ENCODE peak calls at places on chromosomes 2 and 18, in nine cellular contexts. F is breast epithelium, Y is brain microvascular endothelial cell, M is heart right ventricle, J is body of pancreas, T is upper lobe of right lung, Q is mesendoderm, S is K562, P is left ventricle myocardium inferior. C is an unnamed sample.

GRCh38 chr18:67410671-67411070 is 105.8 kb downstream of the DSEL start:
- DNase-seq in T (no peak), F (no peak), Y (peak), M (no peak), P (no peak), S (no peak), J (no peak), Q (no peak), C (no peak)

GRCh38 chr18:22847392-22847791 is 85.7 kb upstream of the RBBP8 start:
- DNase-seq in S (no peak), T (no peak), Q (no peak), F (no peak), J (no peak), Y (no peak), P (no peak), M (no peak), C (no peak)

GRCh38 chr2:236656721-236657120 is 87.1 kb downstream of the ACKR3 start:
- DNase-seq in M (no peak), P (no peak), Q (no peak), S (no peak), Y (no peak), F (no peak), T (no peak), J (no peak), C (no peak)

GRCh38 chr2:34979148-34979547 is 1376.4 kb upstream of the CRIM1 start:
- DNase-seq in T (no peak), P (no peak), M (no peak), S (no peak), Q (no peak), Y (no peak), J (no peak), F (no peak), C (no peak)

GRCh38 chr2:157805519-157805918 is 70.6 kb downstream of the ACVR1 start:
- DNase-seq in T (no peak), J (no peak), M (no peak), Y (no peak), P (no peak), Q (no peak), S (no peak), F (no peak), C (no peak)

GRCh38 chr2:228699400-228699799 is 517.9 kb upstream of the SPHKAP start:
- DNase-seq in Q (no peak), S (no peak), F (no peak), Y (peak), J (no peak), M (no peak), P (no peak), T (no peak), C (no peak)

GRCh38 chr2:86050301-86050700 is 55.4 kb downstream of the POLR1A start:
- DNase-seq in P (no peak), M (no peak), Q (no peak), J (no peak), T (no peak), S (no peak), F (peak), Y (no peak), C (no peak)

GRCh38 chr2:172311921-172312345 is 115.5 kb upstream of the ITGA6 start:
- DNase-seq in F (peak), M (peak), T (no peak), Y (no peak), S (no peak), Q (no peak), P (peak), J (peak), C (no peak)

GRCh38 chr2:237432484-237433092 is 18.6 kb upstream of the COL6A3 start:
- DNase-seq in Y (peak), S (no peak), F (no peak), T (no peak), P (no peak), J (no peak), M (no peak), Q (peak), C (no peak)

GRCh38 chr2:46873632-46874068 is 42.0 kb downstream of the MCFD2 start:
- DNase-seq in P (peak), F (peak), Q (peak), S (peak), J (no peak), M (no peak), Y (peak), T (peak), C (peak)

GRCh38 chr2:192215096-192215877 is 20.6 kb upstream of the TMEFF2 start:
- DNase-seq in Q (no peak), M (no peak), Y (no peak), S (no peak), P (no peak), F (no peak), J (no peak), T (no peak), C (no peak)

GRCh38 chr2:106144621-106145331 is 49.3 kb downstream of the UXS1 start:
- DNase-seq in M (no peak), T (no peak), Y (no peak), S (no peak), F (no peak), Q (no peak), P (no peak), J (no peak), C (no peak)

GRCh38 chr2:106140913-106141312 is 53.2 kb downstream of the UXS1 start:
- DNase-seq in F (no peak), Q (no peak), J (no peak), T (no peak), Y (no peak), P (no peak), S (no peak), M (no peak), C (no peak)

GRCh38 chr2:106147159-106147558 is 46.9 kb downstream of the UXS1 start:
- DNase-seq in T (no peak), P (no peak), J (no peak), Q (peak), S (no peak), F (no peak), Y (no peak), M (no peak), C (no peak)

GRCh38 chr2:106142683-106143082 is 51.4 kb downstream of the UXS1 start:
- DNase-seq in Y (no peak), J (no peak), T (no peak), S (no peak), M (no peak), P (no peak), F (no peak), Q (no peak), C (no peak)

DNA sequence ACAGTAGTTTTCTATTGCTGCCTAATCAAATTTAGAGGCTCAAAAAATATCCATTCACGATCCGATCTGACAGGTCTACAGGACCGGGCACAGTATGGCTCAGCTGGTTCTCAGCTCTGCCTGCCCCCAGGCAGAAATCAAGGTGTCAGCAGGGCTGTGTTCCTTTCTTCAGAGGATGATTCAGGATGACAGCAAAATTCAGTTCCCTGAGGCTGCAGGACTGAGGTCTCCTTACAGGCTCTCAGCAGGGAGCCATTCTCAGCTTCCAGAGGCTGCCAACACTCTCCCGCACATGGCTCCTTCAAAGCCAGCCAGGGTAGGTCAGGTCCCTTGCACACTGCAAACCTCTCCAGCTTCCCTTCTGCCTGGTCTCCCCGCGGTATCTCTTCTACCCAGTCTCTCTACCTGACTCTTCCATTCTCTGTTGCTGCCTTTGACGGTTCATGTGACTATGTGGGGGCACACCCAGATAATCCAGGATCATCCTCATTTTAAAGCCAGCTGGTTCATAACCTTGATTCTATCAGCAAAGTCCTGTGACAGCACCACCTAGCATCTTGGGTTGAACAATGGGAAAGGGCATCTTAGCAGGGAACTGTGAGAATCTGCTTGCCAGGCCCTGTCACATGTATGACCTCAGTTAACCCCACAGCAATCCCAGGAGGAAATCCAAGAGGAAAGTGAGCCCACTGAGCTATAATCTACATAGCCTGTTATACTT is 50.4 kb downstream of the UXS1 start:
- DNase-seq in T (no peak), M (no peak), J (no peak), Y (no peak), S (no peak), F (no peak), Q (peak), P (no peak), C (no peak)
- H3K27ac ChIP-seq in T (no peak), M (no peak), J (no peak), Y (no peak), S (no peak), F (no peak), Q (no peak), P (no peak), C (no peak)

GRCh38 chr2:152555048-152555447 is 162.2 kb downstream of the PRPF40A start:
- DNase-seq in T (no peak), P (no peak), S (no peak), Q (peak), J (no peak), Y (no peak), M (no peak), F (no peak), C (no peak)
- H3K27ac ChIP-seq in T (no peak), P (no peak), S (no peak), Q (no peak), J (no peak), Y (no peak), M (no peak), F (no peak), C (peak)

GRCh38 chr2:67917332-67918054 is 145.3 kb downstream of the C1D start:
- DNase-seq in P (no peak), J (no peak), Q (peak), F (no peak), M (no peak), T (no peak), Y (peak), S (no peak), C (no peak)
- H3K27ac ChIP-seq in P (no peak), J (no peak), Q (no peak), F (peak), M (no peak), T (no peak), Y (peak), S (no peak), C (no peak)

DNA sequence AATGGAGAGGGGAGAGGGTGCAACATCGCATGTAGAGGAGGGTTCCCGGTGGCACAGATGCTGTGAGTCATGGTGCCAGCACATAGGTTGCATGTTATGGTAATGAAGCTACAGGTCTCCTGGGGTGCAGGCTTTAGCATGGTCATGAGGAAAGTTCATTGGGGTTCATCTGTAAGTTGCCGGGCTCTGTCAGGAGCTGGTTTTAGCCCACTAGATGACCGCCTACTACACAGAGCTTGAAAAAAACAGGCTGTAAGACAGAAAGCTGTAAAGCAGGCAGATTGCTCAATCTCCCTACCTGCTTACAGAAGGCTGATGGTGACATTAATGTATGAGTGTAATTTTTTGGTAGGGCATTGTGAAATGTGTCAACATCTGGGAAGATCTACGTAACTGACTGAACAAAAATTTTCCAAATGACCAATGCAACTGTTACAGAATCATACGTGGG is 23.9 kb downstream of the DYSF start:
- DNase-seq in F (no peak), S (no peak), Y (no peak), J (no peak), Q (no peak), M (no peak), T (no peak), P (no peak), C (no peak)
- H3K27ac ChIP-seq in F (no peak), S (no peak), Y (no peak), J (no peak), Q (no peak), M (no peak), T (no peak), P (peak), C (no peak)

GRCh38 chr2:206045251-206045650 is 40.7 kb downstream of the INO80D start:
- DNase-seq in F (no peak), Y (no peak), M (no peak), J (no peak), P (no peak), T (no peak), S (no peak), Q (no peak), C (no peak)

DNA sequence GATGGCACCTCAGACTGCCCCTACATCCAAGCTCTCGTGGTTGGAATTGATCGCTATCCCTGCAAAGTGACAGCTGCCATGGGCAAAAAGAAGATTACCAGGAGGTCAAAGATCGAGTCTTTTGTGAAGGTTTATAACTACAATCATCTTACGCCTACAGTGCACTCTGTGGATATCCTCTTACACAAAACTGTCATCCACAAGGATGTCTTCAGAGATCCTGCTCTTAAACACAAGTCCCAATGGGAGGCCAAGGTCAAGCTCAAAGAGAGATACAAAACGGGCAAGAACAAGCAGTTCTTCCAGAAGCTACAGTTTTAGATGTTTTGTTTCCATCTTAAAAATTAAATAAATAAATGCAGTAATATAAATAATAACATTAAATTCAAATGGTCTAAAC is 45.4 kb downstream of the INO80D start:
- DNase-seq in M (no peak), J (no peak), P (no peak), T (no peak), F (no peak), Q (no peak), S (no peak), Y (no peak), C (no peak)
- H3K27ac ChIP-seq in M (no peak), J (no peak), P (peak), T (no peak), F (no peak), Q (no peak), S (no peak), Y (no peak), C (no peak)

GRCh38 chr18:9708882-9709877 is 1.1 kb downstream of the RAB31 start:
- DNase-seq in M (peak), F (no peak), P (peak), Y (no peak), S (peak), T (peak), J (no peak), Q (peak), C (no peak)
- H3K27ac ChIP-seq in M (peak), F (peak), P (peak), Y (peak), S (peak), T (peak), J (peak), Q (peak), C (peak)

DNA sequence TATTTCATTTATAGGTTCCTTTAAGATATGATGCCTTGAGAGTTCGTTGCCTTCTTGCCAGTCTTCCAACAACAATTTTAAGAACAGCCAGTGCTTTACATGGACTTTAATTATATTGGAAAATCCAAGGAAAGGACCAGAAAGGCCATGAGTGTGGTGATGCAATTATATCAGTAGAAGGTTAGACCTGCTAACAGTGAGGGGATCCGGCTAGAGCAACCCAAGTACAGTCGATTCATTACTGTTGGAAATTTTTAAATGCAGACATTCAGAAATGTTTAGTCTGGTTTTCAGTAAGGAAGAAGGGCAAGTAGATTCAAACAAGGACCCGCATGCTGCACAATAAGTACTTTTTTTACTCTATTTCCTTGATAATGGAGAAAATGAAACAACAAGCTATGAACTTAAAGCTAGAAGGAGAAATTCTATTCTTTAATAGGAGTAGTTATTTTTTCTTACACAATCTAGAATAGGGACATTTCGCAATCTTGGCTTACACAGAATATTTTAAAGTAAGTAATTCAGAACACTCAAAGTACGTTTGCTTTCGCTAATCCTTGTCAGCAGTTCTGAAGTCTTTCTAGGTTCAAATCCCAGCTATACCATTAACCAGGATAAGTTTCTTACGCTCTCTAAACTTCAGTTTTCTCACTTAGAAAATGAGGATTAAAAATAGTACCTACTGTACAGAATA is 405.5 kb downstream of the MEIS1 start:
- DNase-seq in S (no peak), J (no peak), Q (no peak), T (no peak), Y (no peak), M (no peak), F (no peak), P (no peak), C (no peak)
- H3K27ac ChIP-seq in S (no peak), J (peak), Q (no peak), T (peak), Y (peak), M (no peak), F (no peak), P (no peak), C (no peak)

GRCh38 chr2:113965644-113966043 is 75.8 kb downstream of the ACTR3 start:
- DNase-seq in M (no peak), Q (peak), F (no peak), S (peak), Y (peak), T (no peak), J (no peak), P (no peak), C (no peak)

GRCh38 chr2:113963965-113964364 is 74.1 kb downstream of the ACTR3 start:
- DNase-seq in F (no peak), P (no peak), S (no peak), T (no peak), Q (no peak), M (no peak), J (no peak), Y (no peak), C (no peak)

GRCh38 chr2:113962692-113963480 is 73.0 kb downstream of the ACTR3 start:
- DNase-seq in P (no peak), T (no peak), Y (peak), F (no peak), Q (peak), S (no peak), J (no peak), M (no peak), C (no peak)

GRCh38 chr2:113965228-113965627 is 75.3 kb downstream of the ACTR3 start:
- DNase-seq in F (no peak), M (no peak), Q (no peak), S (no peak), T (no peak), P (no peak), Y (no peak), J (no peak), C (no peak)

DNA sequence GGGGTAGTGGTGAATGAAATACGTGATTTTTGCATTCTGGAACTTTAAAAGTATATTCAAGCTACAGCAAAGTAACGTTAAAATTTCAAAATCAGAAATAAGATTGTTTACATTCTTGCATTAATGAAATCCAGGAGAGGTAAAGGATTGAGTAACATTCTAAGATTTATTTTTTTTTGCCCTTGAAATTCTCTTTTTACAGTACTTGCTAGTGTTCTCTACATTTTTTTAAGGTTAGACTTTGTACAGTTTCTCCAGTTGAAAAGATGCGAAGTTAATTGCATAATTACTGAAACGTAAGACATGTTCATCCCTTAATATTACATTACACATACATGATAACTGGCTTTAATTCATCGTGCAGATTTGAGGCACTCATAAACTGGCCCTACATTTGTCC is 74.5 kb downstream of the ACTR3 start:
- DNase-seq in T (no peak), M (no peak), J (no peak), P (no peak), S (no peak), Q (no peak), Y (no peak), F (no peak), C (no peak)
- H3K27ac ChIP-seq in T (no peak), M (no peak), J (no peak), P (no peak), S (no peak), Q (no peak), Y (no peak), F (no peak), C (no peak)

DNA sequence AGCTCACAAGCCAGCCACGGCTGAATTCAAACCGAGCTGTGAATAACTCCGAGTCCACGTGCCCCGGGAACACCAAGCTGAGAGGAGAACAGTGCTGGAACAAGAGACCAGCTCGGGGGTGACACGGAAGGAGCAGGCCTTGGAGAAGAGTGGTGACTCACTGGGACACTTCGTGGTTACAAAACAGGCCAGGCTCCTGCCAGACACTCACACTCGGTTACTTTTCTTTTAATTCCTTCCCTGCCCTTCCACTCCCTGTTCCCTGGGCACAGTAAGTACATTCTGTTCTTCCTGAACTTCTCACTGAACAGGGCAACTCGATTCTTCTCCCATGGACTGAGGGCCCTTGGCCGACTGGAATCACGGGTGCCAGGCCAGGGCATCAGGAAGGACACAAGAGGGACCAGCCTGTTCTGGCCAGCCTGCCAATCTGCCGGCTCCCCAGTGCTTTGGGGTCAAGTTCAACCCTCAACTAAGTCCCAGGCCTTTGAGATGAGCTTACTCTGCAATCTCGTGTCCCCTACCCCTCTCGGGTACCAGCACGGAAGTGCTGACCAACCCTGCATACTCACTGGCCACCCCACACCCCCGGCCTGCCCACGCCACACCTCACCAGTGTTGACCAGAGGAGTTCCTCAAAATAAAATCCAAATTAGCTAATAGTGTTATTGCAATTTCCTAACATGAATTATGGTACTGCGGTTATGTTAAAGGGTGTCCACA is 87.5 kb downstream of the TFCP2L1 start:
- DNase-seq in Q (no peak), S (peak), F (peak), T (peak), J (peak), Y (peak), P (peak), M (peak), C (peak)
- H3K27ac ChIP-seq in Q (no peak), S (no peak), F (peak), T (peak), J (no peak), Y (no peak), P (peak), M (no peak), C (no peak)